ENCODE peak calls at places on chromosomes 7 and 10, in seven cellular contexts. V is IMR-90; T is CD8-positive, alpha-beta T cell; Q is endothelial cell of umbilical vein; E is fibroblast of lung; Y is neural progenitor cell; W is cardiac muscle cell. I is an unnamed sample.

GRCh38 chr7:101924171-101924570 is 106.7 kb downstream of the CUX1 start:
- DNase-seq in V (peak; percentile 86), T (no peak), Q (peak; percentile 42), E (peak; percentile 88), Y (no peak), W (peak; percentile 41), I (no peak)

GRCh38 chr7:34620425-34620824 is 37.6 kb upstream of the NPSR1 start:
- DNase-seq in V (no peak), T (no peak), Q (no peak), E (no peak), Y (no peak), W (no peak), I (no peak)

GRCh38 chr10:86071145-86071544 is 295.4 kb downstream of the GRID1 start:
- DNase-seq in V (no peak), T (no peak), Q (no peak), E (no peak), Y (no peak), W (no peak), I (no peak)

GRCh38 chr7:5892498-5892897 is 6.0 kb upstream of the CCZ1 start:
- DNase-seq in V (no peak), T (no peak), Q (no peak), E (no peak), Y (no peak), W (no peak), I (no peak)

GRCh38 chr7:1123721-1124120 is 35.8 kb downstream of the GPER1 start:
- DNase-seq in V (peak; percentile 79), T (no peak), Q (peak; percentile 94), E (peak; percentile 79), Y (peak; percentile 89), W (peak; percentile 95), I (peak; percentile 87)

GRCh38 chr7:63899691-63900393 is 98.8 kb upstream of the ZNF722 start:
- DNase-seq in V (no peak), T (peak; percentile 66), Q (no peak), E (no peak), Y (no peak), W (no peak), I (peak; percentile 85)

GRCh38 chr7:8386926-8387550 is 46.4 kb upstream of the NXPH1 start:
- DNase-seq in V (no peak), T (no peak), Q (no peak), E (no peak), Y (no peak), W (no peak), I (no peak)

GRCh38 chr7:8254667-8255066 is 7.3 kb downstream of the ICA1 start:
- DNase-seq in V (no peak), T (no peak), Q (no peak), E (no peak), Y (no peak), W (no peak), I (no peak)

GRCh38 chr10:24390746-24391145 is 181.8 kb downstream of the KIAA1217 start:
- DNase-seq in V (peak; percentile 25), T (no peak), Q (no peak), E (peak; percentile 49), Y (no peak), W (no peak), I (no peak)

GRCh38 chr10:81874878-81875679 is at the start of gene NRG3:
- DNase-seq in V (no peak), T (no peak), Q (no peak), E (no peak), Y (peak; percentile 80), W (no peak), I (no peak)

DNA sequence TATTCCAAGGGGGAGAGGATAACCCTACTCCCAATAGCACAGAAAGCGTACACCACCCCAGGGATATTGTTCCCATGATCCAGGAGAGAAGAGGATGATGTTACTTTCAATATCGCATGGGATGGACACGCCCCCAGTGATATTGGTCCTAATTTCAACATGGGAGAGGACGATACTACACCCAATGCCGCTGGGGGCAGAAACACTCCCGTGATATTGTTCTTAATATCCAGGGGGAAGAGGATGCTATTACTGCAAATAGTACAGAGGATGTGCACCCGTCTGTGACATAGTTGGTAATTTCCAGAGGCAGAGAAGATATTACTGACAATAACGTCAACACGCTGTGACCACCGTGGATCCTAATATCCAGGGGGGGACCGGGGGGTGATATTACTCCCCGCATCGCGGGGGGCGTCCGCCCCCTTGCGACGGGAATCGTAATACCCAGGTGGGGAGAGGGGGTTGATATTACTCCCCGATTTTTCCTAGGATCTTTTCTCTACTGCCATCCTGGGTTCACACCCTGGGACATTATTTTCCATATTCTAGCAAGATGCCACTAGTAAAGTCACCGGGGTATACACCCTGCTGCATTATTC is 16.6 kb downstream of the MEIG1 start:
- DNase-seq in V (no peak), T (no peak), Q (no peak), E (no peak), Y (no peak), W (no peak), I (no peak)
- TF ChIP-seq CTCF in V (peak; percentile 16), T (no peak), Q (peak; percentile 28), E (no peak), Y (peak; percentile 35), W (peak; percentile 11), I (peak; percentile 14)

GRCh38 chr10:4673279-4674040 is 152.5 kb upstream of the AKR1E2 start:
- DNase-seq in V (no peak), T (no peak), Q (no peak), E (peak; percentile 53), Y (no peak), W (no peak), I (no peak)
- H3K4me1 ChIP-seq in V (peaks cover 11% of the 10 kb centered on the region), T (no peaks in the 10 kb centered on the region), Q (peaks cover 29% of the 10 kb centered on the region), E (no peaks in the 10 kb centered on the region), Y (no peaks in the 10 kb centered on the region), W (no peaks in the 10 kb centered on the region), I (peaks cover 11% of the 10 kb centered on the region)

GRCh38 chr10:77417359-77417758 is 220.2 kb downstream of the KCNMA1 start:
- DNase-seq in V (no peak), T (no peak), Q (no peak), E (no peak), Y (no peak), W (no peak), I (no peak)

GRCh38 chr10:77417806-77418205 is 219.8 kb downstream of the KCNMA1 start:
- DNase-seq in V (no peak), T (no peak), Q (no peak), E (no peak), Y (no peak), W (no peak), I (no peak)

GRCh38 chr10:77415311-77415960 is 222.2 kb downstream of the KCNMA1 start:
- DNase-seq in V (no peak), T (no peak), Q (no peak), E (no peak), Y (no peak), W (no peak), I (no peak)

GRCh38 chr10:77418211-77418640 is 219.4 kb downstream of the KCNMA1 start:
- DNase-seq in V (no peak), T (no peak), Q (no peak), E (peak; percentile 55), Y (no peak), W (no peak), I (no peak)

GRCh38 chr10:77416327-77417135 is 221.1 kb downstream of the KCNMA1 start:
- DNase-seq in V (peak; percentile 88), T (no peak), Q (no peak), E (peak; percentile 95), Y (no peak), W (peak; percentile 82), I (no peak)
- H3K27ac ChIP-seq in V (peak overlapping the region; percentile 85), T (no peak overlapping the region), Q (no peak overlapping the region), E (peak overlapping the region; percentile 75), Y (no peak overlapping the region), W (no peak overlapping the region), I (no peak overlapping the region)

DNA sequence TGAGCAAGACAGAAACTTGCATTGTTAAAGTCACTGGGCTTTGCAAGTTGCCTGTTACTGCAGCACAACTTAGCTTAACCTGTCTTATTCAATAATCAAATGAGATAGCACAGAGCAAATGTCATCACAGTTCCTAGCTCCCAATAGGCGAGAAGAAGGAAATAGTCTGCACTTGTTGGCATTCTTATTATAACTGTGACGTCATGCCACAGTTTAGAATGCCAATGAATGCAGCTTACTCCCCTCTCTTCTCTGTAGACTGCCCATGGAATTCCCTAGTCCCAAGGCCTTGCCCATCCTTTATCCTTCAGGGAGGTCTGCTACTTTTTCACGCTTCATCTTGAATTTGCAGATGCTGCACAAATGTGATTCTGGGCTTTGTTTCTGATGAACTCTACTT is 1094.9 kb upstream of the AUTS2 start:
- DNase-seq in V (no peak), T (no peak), Q (no peak), E (no peak), Y (no peak), W (no peak), I (no peak)
- TF ChIP-seq CTCF in V (no peak), T (no peak), Q (no peak), E (no peak), Y (no peak), W (no peak), I (no peak)

GRCh38 chr7:94997547-94997946 is 90.2 kb downstream of the PPP1R9A start:
- DNase-seq in V (no peak), T (no peak), Q (no peak), E (no peak), Y (peak; percentile 11), W (no peak), I (no peak)
- H3K4me1 ChIP-seq in V (no peaks in the 10 kb centered on the region), T (no peaks in the 10 kb centered on the region), Q (peaks cover under 1% of the 10 kb centered on the region), E (no peaks in the 10 kb centered on the region), Y (peaks cover 9% of the 10 kb centered on the region), W (peaks cover 8% of the 10 kb centered on the region), I (no peaks in the 10 kb centered on the region)

I was measured in left ventricle myocardium inferior.